ENCODE peak calls at places on chromosomes 5 and 9, in seven cellular contexts. U is astrocyte; K is CD4-positive, CD25-positive, alpha-beta regulatory T cell; I is OCI-LY7; F is psoas muscle; C is PC-3; X is neural progenitor cell. A is an unnamed sample.

GRCh38 chr5:107985144-107985543 is 314.4 kb upstream of the EFNA5 start:
- DNase-seq in U (no peak), K (no peak), I (no peak), F (peak; percentile 27), C (peak; percentile 27), X (no peak), A (no peak)

GRCh38 chr5:154646841-154647759 is 108.1 kb upstream of the LARP1 start:
- DNase-seq in U (peak; percentile 26), K (no peak), I (no peak), F (peak; percentile 27), C (peak; percentile 38), X (peak; percentile 57), A (no peak)

GRCh38 chr9:33942471-33943083 is 106.1 kb downstream of the UBAP2 start:
- DNase-seq in U (peak; percentile 63), K (no peak), I (no peak), F (no peak), C (peak; percentile 71), X (no peak), A (no peak)

GRCh38 chr9:120435066-120435465 is 144.9 kb downstream of the CDK5RAP2 start:
- DNase-seq in U (peak; percentile 55), K (no peak), I (no peak), F (no peak), C (no peak), X (no peak), A (no peak)

GRCh38 chr5:67793418-67793817 is 422.1 kb upstream of the PIK3R1 start:
- DNase-seq in U (no peak), K (no peak), I (no peak), F (no peak), C (no peak), X (no peak), A (no peak)

GRCh38 chr5:96433066-96433447 is at the start of gene PCSK1:
- DNase-seq in U (peak; percentile 23), K (no peak), I (no peak), F (no peak), C (no peak), X (peak; percentile 70), A (no peak)

GRCh38 chr5:58462623-58463230 is 2.8 kb upstream of the PLK2 start:
- DNase-seq in U (peak; percentile 38), K (peak; percentile 63), I (peak; percentile 42), F (no peak), C (peak; percentile 74), X (peak; percentile 34), A (peak; percentile 33)

GRCh38 chr5:1554410-1554967 is 30.7 kb upstream of the LPCAT1 start:
- DNase-seq in U (no peak), K (no peak), I (no peak), F (no peak), C (no peak), X (no peak), A (peak; percentile 39)

GRCh38 chr5:99724732-99725131 is 795.9 kb upstream of the CHD1 start:
- DNase-seq in U (no peak), K (no peak), I (no peak), F (no peak), C (no peak), X (no peak), A (no peak)

GRCh38 chr5:61275841-61276240 is 56.2 kb upstream of the ZSWIM6 start:
- DNase-seq in U (peak; percentile 52), K (no peak), I (no peak), F (peak; percentile 58), C (peak; percentile 58), X (no peak), A (no peak)

GRCh38 chr5:29015523-29015922 is 1977.1 kb upstream of the CDH9 start:
- DNase-seq in U (no peak), K (no peak), I (no peak), F (no peak), C (no peak), X (no peak), A (no peak)

GRCh38 chr5:107364443-107365096 is 306.2 kb downstream of the EFNA5 start:
- DNase-seq in U (no peak), K (no peak), I (no peak), F (no peak), C (no peak), X (no peak), A (no peak)

GRCh38 chr9:75871624-75872023 is 18.8 kb upstream of the PCSK5 start:
- DNase-seq in U (no peak), K (no peak), I (no peak), F (no peak), C (no peak), X (no peak), A (no peak)

GRCh38 chr9:132482196-132482813 is 72.3 kb downstream of the CFAP77 start:
- DNase-seq in U (no peak), K (no peak), I (no peak), F (no peak), C (no peak), X (no peak), A (no peak)

GRCh38 chr9:132478353-132478752 is 68.3 kb downstream of the CFAP77 start:
- DNase-seq in U (no peak), K (no peak), I (no peak), F (no peak), C (no peak), X (no peak), A (no peak)

GRCh38 chr9:132481467-132481866 is 71.5 kb downstream of the CFAP77 start:
- DNase-seq in U (no peak), K (no peak), I (no peak), F (no peak), C (no peak), X (peak; percentile 52), A (no peak)

GRCh38 chr9:132474253-132474652 is 64.2 kb downstream of the CFAP77 start:
- DNase-seq in U (no peak), K (no peak), I (no peak), F (no peak), C (no peak), X (peak; percentile 91), A (no peak)

GRCh38 chr9:132479733-132480132 is 69.7 kb downstream of the CFAP77 start:
- DNase-seq in U (no peak), K (no peak), I (no peak), F (no peak), C (no peak), X (no peak), A (no peak)
- H3K4me1 ChIP-seq in U (no peaks in the 10 kb centered on the region), K (no peaks in the 10 kb centered on the region), I (no peaks in the 10 kb centered on the region), F (no peaks in the 10 kb centered on the region), C (no peaks in the 10 kb centered on the region), X (peaks cover 61% of the 10 kb centered on the region), A (no peaks in the 10 kb centered on the region)

GRCh38 chr9:124259273-124260078 is 1.7 kb downstream of the NEK6 start:
- DNase-seq in U (peak; percentile 90), K (no peak), I (peak; percentile 43), F (peak; percentile 79), C (peak; percentile 91), X (peak; percentile 59), A (no peak)
- H3K4me1 ChIP-seq in U (peaks cover 67% of the 10 kb centered on the region), K (peaks cover 17% of the 10 kb centered on the region), I (peaks cover 91% of the 10 kb centered on the region), F (peaks cover 35% of the 10 kb centered on the region), C (peaks cover 37% of the 10 kb centered on the region), X (peaks cover 33% of the 10 kb centered on the region), A (no peaks in the 10 kb centered on the region)

DNA sequence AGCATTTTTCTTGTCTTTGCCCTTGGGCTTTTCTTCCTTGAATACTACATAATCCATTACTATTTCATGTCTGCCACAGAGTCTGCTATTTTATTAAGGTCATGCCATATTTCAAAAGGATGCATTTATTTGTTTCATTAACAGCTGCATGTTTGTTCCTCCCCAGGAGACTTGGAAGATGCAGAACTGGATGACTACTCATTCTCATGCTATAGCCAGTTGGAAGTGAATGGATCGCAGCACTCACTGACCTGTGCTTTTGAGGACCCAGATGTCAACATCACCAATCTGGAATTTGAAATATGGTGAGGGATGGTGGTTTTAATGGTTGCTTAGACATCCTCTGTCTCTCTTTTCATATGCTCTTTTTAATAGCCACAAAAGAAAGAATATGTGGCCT is 4.0 kb downstream of the IL7R start:
- DNase-seq in U (peak; percentile 61), K (no peak), I (no peak), F (no peak), C (no peak), X (no peak), A (no peak)
- H3K4me1 ChIP-seq in U (peaks cover 40% of the 10 kb centered on the region), K (peaks cover 49% of the 10 kb centered on the region), I (peaks cover 39% of the 10 kb centered on the region), F (no peaks in the 10 kb centered on the region), C (peaks cover 50% of the 10 kb centered on the region), X (peaks cover 12% of the 10 kb centered on the region), A (peaks cover 45% of the 10 kb centered on the region)

DNA sequence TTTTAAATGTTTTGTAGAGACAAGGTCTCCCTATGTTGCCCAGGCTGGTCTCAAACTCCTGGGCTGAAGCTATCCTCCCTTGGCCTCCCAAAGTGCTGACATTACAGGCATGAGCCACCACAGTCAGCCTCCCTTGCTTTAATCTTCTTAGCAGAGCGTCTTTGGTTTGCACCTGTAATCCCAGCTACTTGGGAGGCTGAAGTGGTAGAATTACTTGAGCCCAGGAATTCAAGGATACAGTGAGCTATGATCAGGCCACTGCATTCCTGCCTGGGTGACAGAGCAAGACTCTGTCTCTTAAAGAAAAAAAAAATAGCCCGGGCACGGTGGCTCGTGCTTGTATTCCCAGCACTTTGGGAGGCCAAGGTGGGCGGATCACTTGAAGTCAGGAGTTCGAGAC is 27.8 kb downstream of the UBE2D2 start:
- DNase-seq in U (no peak), K (no peak), I (no peak), F (no peak), C (no peak), X (peak; percentile 4), A (no peak)
- H3K4me1 ChIP-seq in U (peaks cover 2% of the 10 kb centered on the region), K (peaks cover 39% of the 10 kb centered on the region), I (peaks cover 25% of the 10 kb centered on the region), F (peaks cover 22% of the 10 kb centered on the region), C (peaks cover 6% of the 10 kb centered on the region), X (no peaks in the 10 kb centered on the region), A (peaks cover 67% of the 10 kb centered on the region)

GRCh38 chr5:132429451-132430440 is 60.2 kb downstream of the SLC22A5 start:
- DNase-seq in U (no peak), K (no peak), I (no peak), F (no peak), C (no peak), X (no peak), A (no peak)
- H3K4me1 ChIP-seq in U (peaks cover 47% of the 10 kb centered on the region), K (peaks cover 84% of the 10 kb centered on the region), I (peaks cover 72% of the 10 kb centered on the region), F (peaks cover 77% of the 10 kb centered on the region), C (peaks cover 49% of the 10 kb centered on the region), X (peaks cover 10% of the 10 kb centered on the region), A (peaks cover 92% of the 10 kb centered on the region)

GRCh38 chr9:88319936-88320747 is 68.1 kb upstream of the SPIN1 start:
- DNase-seq in U (no peak), K (no peak), I (no peak), F (no peak), C (peak; percentile 11), X (no peak), A (no peak)
- H3K4me1 ChIP-seq in U (no peaks in the 10 kb centered on the region), K (peaks cover 16% of the 10 kb centered on the region), I (peaks cover 27% of the 10 kb centered on the region), F (no peaks in the 10 kb centered on the region), C (peaks cover 4% of the 10 kb centered on the region), X (no peaks in the 10 kb centered on the region), A (peaks cover 33% of the 10 kb centered on the region)